ENCODE peak calls at places on chromosomes 12 and 14, in five cellular contexts. One of them, this sample, is unnamed.

GRCh38 chr12:91618281-91618680 is 435.7 kb upstream of the DCN start:
- DNase-seq in NCI-H1092 treated with DMSO at 0.1 percent for 48 hours: no peak
- DNase-seq in myocyte: no peak
- DNase-seq in non-pigmented ciliary epithelial cell: no peak
- DNase-seq in OCI-LY7: no peak
- DNase-seq in this sample: no peak

GRCh38 chr12:67710582-67710981 is 62.0 kb downstream of the DYRK2 start:
- DNase-seq in OCI-LY7: no peak
- DNase-seq in NCI-H1092 treated with DMSO at 0.1 percent for 48 hours: no peak
- DNase-seq in non-pigmented ciliary epithelial cell: no peak
- DNase-seq in myocyte: peak
- DNase-seq in this sample: peak

GRCh38 chr12:102685841-102686240 is 205.5 kb upstream of the IGF1 start:
- DNase-seq in myocyte: peak
- DNase-seq in non-pigmented ciliary epithelial cell: no peak
- DNase-seq in NCI-H1092 treated with DMSO at 0.1 percent for 48 hours: no peak
- DNase-seq in OCI-LY7: no peak
- DNase-seq in this sample: no peak

GRCh38 chr12:30980886-30981662 is 54.5 kb downstream of the TSPAN11 start:
- DNase-seq in myocyte: no peak
- DNase-seq in NCI-H1092 treated with DMSO at 0.1 percent for 48 hours: peak
- DNase-seq in OCI-LY7: peak
- DNase-seq in non-pigmented ciliary epithelial cell: no peak
- DNase-seq in this sample: no peak

GRCh38 chr14:73752297-73752992 is 38.3 kb upstream of the PNMA1 start:
- DNase-seq in NCI-H1092 treated with DMSO at 0.1 percent for 48 hours: peak
- DNase-seq in OCI-LY7: peak
- DNase-seq in myocyte: peak
- DNase-seq in non-pigmented ciliary epithelial cell: no peak
- DNase-seq in this sample: peak

GRCh38 chr12:57740656-57741412 is 2.3 kb upstream of the AGAP2 start:
- DNase-seq in OCI-LY7: peak
- DNase-seq in NCI-H1092 treated with DMSO at 0.1 percent for 48 hours: no peak
- DNase-seq in non-pigmented ciliary epithelial cell: no peak
- DNase-seq in myocyte: no peak
- DNase-seq in this sample: no peak

GRCh38 chr14:68359862-68360552 is 432.9 kb downstream of the ZFP36L1 start:
- DNase-seq in OCI-LY7: no peak
- DNase-seq in NCI-H1092 treated with DMSO at 0.1 percent for 48 hours: no peak
- DNase-seq in non-pigmented ciliary epithelial cell: no peak
- DNase-seq in myocyte: peak
- DNase-seq in this sample: peak

GRCh38 chr12:118706437-118706836 is 274.9 kb upstream of the SRRM4 start:
- DNase-seq in non-pigmented ciliary epithelial cell: no peak
- DNase-seq in myocyte: no peak
- DNase-seq in OCI-LY7: no peak
- DNase-seq in NCI-H1092 treated with DMSO at 0.1 percent for 48 hours: no peak
- DNase-seq in this sample: no peak

GRCh38 chr12:91630906-91631305 is 448.3 kb upstream of the DCN start:
- DNase-seq in NCI-H1092 treated with DMSO at 0.1 percent for 48 hours: no peak
- DNase-seq in myocyte: no peak
- DNase-seq in non-pigmented ciliary epithelial cell: no peak
- DNase-seq in OCI-LY7: no peak
- DNase-seq in this sample: no peak